ENCODE peak calls at places on chromosome 21, in six cellular contexts. C is adrenal gland, O is tibial nerve, Y is mammary epithelial cell, E is dorsolateral prefrontal cortex, K is Panc1. R is an unnamed sample.

GRCh38 chr21:32382108-32382601 is 10.7 kb downstream of the URB1 start:
- DNase-seq in K (no peak), Y (no peak), C (no peak), E (no peak), O (no peak), R (no peak)

GRCh38 chr21:38165466-38166213 is 91.2 kb upstream of the KCNJ15 start:
- DNase-seq in E (no peak), C (no peak), O (no peak), K (no peak), Y (no peak), R (no peak)

GRCh38 chr21:40254540-40255455 is 387.6 kb downstream of the PCP4 start:
- DNase-seq in K (no peak), E (peak; percentile 66), O (no peak), Y (peak; percentile 86), C (peak; percentile 52), R (peak; percentile 76)

GRCh38 chr21:43307677-43308070 is 119.3 kb downstream of the SIK1 start:
- DNase-seq in C (no peak), E (no peak), K (no peak), Y (no peak), O (no peak), R (no peak)

GRCh38 chr21:14383596-14384210 is 757 bp upstream of the HSPA13 start:
- DNase-seq in Y (no peak), O (no peak), E (no peak), C (peak; percentile 55), K (no peak), R (no peak)

GRCh38 chr21:33208534-33208933 is 21.2 kb upstream of the IFNAR2 start:
- DNase-seq in C (no peak), Y (no peak), K (no peak), O (no peak), E (no peak), R (no peak)

GRCh38 chr21:16589046-16589445 is 859.3 kb downstream of the USP25 start:
- DNase-seq in E (no peak), K (no peak), O (no peak), Y (no peak), C (no peak), R (no peak)

GRCh38 chr21:41217656-41218380 is 49.9 kb downstream of the BACE2 start:
- DNase-seq in E (no peak), K (no peak), O (no peak), C (no peak), Y (peak; percentile 67), R (no peak)

GRCh38 chr21:33229776-33230517 is at the start of gene IFNAR2:
- DNase-seq in O (peak; percentile 48), Y (peak; percentile 57), E (peak; percentile 87), C (peak; percentile 72), K (no peak), R (peak; percentile 85)

GRCh38 chr21:35438643-35439404 is 389.7 kb upstream of the RUNX1 start:
- DNase-seq in E (no peak), C (no peak), Y (peak; percentile 55), O (no peak), K (no peak), R (no peak)

GRCh38 chr21:37503848-37504467 is 137.4 kb downstream of the DYRK1A start:
- DNase-seq in K (no peak), E (no peak), O (no peak), Y (no peak), C (no peak), R (no peak)

GRCh38 chr21:15524855-15525254 is 204.9 kb upstream of the USP25 start:
- DNase-seq in Y (no peak), C (no peak), K (no peak), O (no peak), E (no peak), R (no peak)

GRCh38 chr21:27244796-27245195 is 277.9 kb upstream of the ADAMTS5 start:
- DNase-seq in O (no peak), E (no peak), K (no peak), C (no peak), Y (no peak), R (no peak)

GRCh38 chr21:36694593-36695282 is 4.2 kb upstream of the SIM2 start:
- DNase-seq in E (no peak), C (no peak), Y (no peak), O (no peak), K (no peak), R (no peak)

GRCh38 chr21:37866027-37866426 is 50.2 kb downstream of the KCNJ6 start:
- DNase-seq in Y (peak; percentile 33), O (no peak), C (no peak), K (no peak), E (no peak), R (peak; percentile 19)

GRCh38 chr21:36747815-36748381 is 49.0 kb downstream of the SIM2 start:
- DNase-seq in K (no peak), E (peak; percentile 58), Y (no peak), C (peak; percentile 34), O (no peak), R (peak; percentile 86)

GRCh38 chr21:32321480-32321879 is 22.8 kb downstream of the MRAP start:
- DNase-seq in O (no peak), C (no peak), E (no peak), Y (no peak), K (no peak), R (no peak)

DNA sequence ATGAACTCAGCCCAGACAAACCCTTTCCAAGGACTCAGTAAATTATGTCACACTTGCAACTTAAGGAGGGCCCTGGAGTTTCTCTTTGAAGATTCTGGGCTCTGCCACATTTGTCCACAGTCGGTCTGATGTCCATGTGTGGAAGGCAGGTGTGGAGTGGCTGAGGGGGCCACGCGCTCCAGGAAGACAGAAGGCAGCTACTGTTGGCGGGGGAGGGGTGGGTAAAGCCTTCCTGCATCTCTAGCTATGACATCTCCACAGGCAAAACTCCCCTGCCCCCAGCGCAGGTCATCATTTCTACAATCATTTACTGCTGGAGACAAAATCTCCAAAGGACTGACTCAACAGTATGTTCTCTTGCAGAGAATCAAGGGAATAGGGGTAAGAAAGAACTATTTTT is 11.3 kb upstream of the TSPEAR start:
- DNase-seq in O (no peak), C (no peak), Y (no peak), K (no peak), E (no peak), R (no peak)
- H3K27me3 ChIP-seq in O (no peaks in the 10 kb centered on the region), C (peaks cover 17% of the 10 kb centered on the region), Y (peaks cover 7% of the 10 kb centered on the region), K (no peaks in the 10 kb centered on the region), E (peaks cover 8% of the 10 kb centered on the region), R (no peaks in the 10 kb centered on the region)

GRCh38 chr21:45989355-45990048 is 7.9 kb downstream of the COL6A1 start:
- DNase-seq in C (peak; percentile 6), E (peak; percentile 40), Y (no peak), O (peak; percentile 11), K (no peak), R (no peak)

GRCh38 chr21:45987121-45987711 is 5.6 kb downstream of the COL6A1 start:
- DNase-seq in O (no peak), E (no peak), C (no peak), Y (no peak), K (no peak), R (peak; percentile 10)

GRCh38 chr21:45986316-45987051 is 4.9 kb downstream of the COL6A1 start:
- DNase-seq in O (no peak), C (no peak), E (peak; percentile 38), K (no peak), Y (no peak), R (no peak)

GRCh38 chr21:45990049-45990711 is 8.6 kb downstream of the COL6A1 start:
- DNase-seq in K (no peak), O (peak; percentile 8), E (peak; percentile 26), C (peak; percentile 16), Y (no peak), R (peak; percentile 6)

DNA sequence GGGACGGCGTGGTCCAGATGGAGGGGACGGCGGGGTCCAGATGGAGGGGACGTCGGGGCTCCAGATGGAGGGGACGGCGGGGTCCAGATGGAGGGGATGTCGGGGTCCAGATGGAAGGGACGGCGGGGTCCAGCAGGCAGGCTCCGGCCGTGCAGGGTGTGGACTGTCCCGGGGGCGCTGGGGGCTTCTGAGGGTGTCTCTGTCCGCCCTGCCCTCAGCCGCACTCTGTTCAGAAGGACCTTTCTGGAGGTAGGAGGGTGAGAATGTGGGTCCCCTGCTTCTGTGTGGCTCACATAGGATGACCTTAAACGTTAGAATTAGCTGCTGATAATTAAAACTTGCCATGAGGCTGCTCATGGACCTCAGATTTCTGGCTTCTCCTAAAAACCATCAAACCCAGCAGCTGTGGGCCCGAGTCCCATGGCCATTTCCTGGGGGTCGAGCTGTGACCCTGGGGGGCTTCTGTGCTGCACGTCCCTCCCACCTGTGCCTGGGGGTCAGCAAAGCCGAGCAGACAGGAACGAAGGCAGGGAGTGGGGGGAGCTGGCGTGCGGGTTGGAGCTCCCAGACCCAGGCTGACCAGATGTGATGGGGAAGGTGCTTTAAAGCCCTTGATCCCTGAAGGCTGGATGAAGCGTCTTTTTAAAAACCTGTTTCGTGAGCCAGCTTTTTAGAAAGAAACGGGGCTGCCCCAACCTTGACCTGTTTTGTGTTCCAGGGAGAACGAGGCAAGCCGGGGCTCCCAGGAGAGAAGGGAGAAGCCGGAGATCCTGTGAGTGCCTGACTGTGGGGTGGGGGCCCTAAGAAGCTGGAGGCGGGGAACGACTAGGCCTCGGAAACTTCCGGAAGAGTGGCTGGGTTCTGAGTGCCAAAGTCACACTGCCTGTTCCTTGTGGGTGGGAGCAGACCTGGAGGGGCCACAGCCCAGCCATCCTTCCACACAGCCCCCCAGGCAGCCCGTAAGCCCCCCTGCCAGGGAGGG is 7.1 kb downstream of the COL6A1 start:
- DNase-seq in E (peak; percentile 37), C (peak; percentile 11), O (peak; percentile 9), Y (no peak), K (no peak), R (peak; percentile 9)
- H3K27ac ChIP-seq in E (no peak overlapping the region), C (no peak overlapping the region), O (peak overlapping the region; percentile 17), Y (no peak overlapping the region), K (no peak overlapping the region), R (peak overlapping the region; percentile 9)

DNA sequence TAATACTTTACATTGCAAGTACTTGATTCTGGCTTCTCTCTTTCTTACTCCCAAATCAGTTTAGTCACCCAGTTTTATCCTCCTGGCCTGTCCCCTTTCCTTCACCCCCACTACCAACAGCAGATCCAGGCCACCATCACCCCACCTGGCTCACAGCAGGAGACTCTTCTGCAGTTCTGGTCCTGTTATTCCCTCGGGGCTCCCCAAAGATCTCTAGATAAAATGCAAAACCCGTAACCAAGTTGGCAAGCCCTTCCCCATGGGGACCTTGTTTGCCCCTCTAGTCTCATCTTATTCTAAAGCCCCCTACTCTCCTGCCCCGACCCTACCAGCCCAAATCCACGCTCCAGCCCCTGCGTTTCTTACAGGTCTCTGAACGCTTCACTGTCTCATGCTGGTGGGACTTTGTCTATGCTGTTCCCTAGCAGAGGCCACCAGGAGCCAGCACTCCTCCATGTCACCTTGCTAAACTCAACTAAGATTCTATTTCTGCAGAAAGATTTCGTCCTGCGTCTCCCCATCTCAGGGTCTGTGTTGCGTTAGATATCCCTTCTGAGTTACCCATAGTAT is 4.0 kb downstream of the ABCG1 start:
- DNase-seq in O (no peak), Y (no peak), C (no peak), K (no peak), E (peak; percentile 14), R (no peak)
- H3K27me3 ChIP-seq in O (no peaks in the 10 kb centered on the region), Y (no peaks in the 10 kb centered on the region), C (no peaks in the 10 kb centered on the region), K (peaks cover 5% of the 10 kb centered on the region), E (no peaks in the 10 kb centered on the region), R (no peaks in the 10 kb centered on the region)

DNA sequence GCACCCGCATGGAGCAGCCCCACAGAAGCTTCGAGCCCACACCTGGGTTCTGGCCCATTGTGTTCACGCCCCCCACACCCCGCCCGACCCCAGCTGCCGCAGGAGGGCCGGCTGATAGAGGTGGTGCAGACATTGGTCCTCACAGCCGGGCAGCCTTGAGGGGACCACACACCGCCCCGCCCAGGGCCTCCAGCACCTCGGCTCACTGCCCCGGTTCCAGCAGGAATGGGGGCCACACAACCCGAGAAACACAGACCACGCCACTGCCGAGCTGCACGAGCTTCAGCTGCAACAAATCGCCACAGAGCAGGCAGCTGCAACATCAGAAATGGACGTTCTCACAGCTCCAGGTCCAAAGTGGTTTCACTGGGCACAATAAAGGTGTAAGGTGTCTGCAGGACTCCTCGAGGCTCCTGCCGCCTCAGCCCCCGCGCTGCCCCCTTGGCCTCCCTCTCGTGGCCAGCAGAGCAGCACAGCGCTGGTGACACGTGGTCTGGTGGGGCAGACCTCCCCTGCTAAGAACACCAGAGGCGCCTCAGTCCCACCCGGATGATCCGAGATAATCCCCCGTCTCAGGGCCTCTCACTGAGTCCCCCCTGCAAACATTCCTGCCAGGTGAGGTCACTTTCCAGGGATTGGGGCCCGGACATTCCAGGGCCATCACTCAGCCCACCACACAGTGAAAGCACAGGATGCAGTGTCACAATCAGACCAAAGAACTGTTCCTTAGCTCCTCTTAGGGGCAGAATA is 62.3 kb upstream of the ADARB1 start:
- DNase-seq in O (no peak), E (peak; percentile 30), C (peak; percentile 11), Y (peak; percentile 92), K (peak; percentile 68), R (peak; percentile 100)
- H3K27ac ChIP-seq in O (no peak overlapping the region), E (no peak overlapping the region), C (no peak overlapping the region), Y (peak overlapping the region; percentile 74), K (no peak overlapping the region), R (peak overlapping the region; percentile 91)